ENCODE peak calls at places on chromosomes 11 and 22, in seven cellular contexts. S is thoracic aorta; F is CD4-positive, CD25-positive, alpha-beta regulatory T cell; X is upper lobe of right lung; I is uterus; E is small intestine; P is esophagus squamous epithelium. B is an unnamed sample.
A peak's percentile ranks its signal among the peaks of the same experiment; 100 is the strongest.

GRCh38 chr11:15858881-15859280 is 497.5 kb downstream of the SOX6 start:
- DNase-seq in E (no peak), P (no peak), F (no peak), S (no peak), X (no peak), I (no peak), B (no peak)

GRCh38 chr11:8288166-8288772 is 24.6 kb upstream of the LMO1 start:
- DNase-seq in I (no peak), P (no peak), S (no peak), F (no peak), X (no peak), E (no peak), B (no peak)

GRCh38 chr11:61361237-61361636 is 445 bp downstream of the CYB561A3 start:
- DNase-seq in E (no peak), I (no peak), P (no peak), X (no peak), F (no peak), S (no peak), B (no peak)

GRCh38 chr11:1959786-1960185 is 12.7 kb downstream of the MRPL23 start:
- DNase-seq in E (no peak), P (no peak), X (peak; percentile 6), I (no peak), S (no peak), F (no peak), B (no peak)

GRCh38 chr11:116842909-116843308 is 5.5 kb upstream of the APOA1 start:
- DNase-seq in E (peak; percentile 93), I (no peak), P (no peak), S (no peak), F (no peak), X (no peak), B (no peak)

GRCh38 chr11:76265771-76266241 is 59.5 kb upstream of the WNT11 start:
- DNase-seq in P (no peak), I (peak; percentile 73), X (no peak), E (no peak), F (no peak), S (no peak), B (no peak)

GRCh38 chr11:33934450-33934849 is 42.6 kb upstream of the LMO2 start:
- DNase-seq in P (no peak), S (no peak), F (no peak), X (no peak), E (no peak), I (no peak), B (no peak)

GRCh38 chr11:13316528-13316961 is 39.0 kb downstream of the BMAL1 start:
- DNase-seq in F (no peak), P (no peak), I (peak; percentile 36), X (peak; percentile 77), S (peak; percentile 50), E (no peak), B (no peak)

GRCh38 chr22:36329217-36330078 is 58.3 kb downstream of the MYH9 start:
- DNase-seq in I (peak; percentile 81), P (no peak), X (no peak), E (peak; percentile 29), F (peak; percentile 43), S (peak; percentile 78), B (peak; percentile 93)

GRCh38 chr11:35063453-35063852 is 75.5 kb upstream of the CD44 start:
- DNase-seq in E (no peak), X (no peak), F (no peak), P (no peak), S (no peak), I (no peak), B (no peak)

GRCh38 chr11:3196161-3197043 is 22.2 kb downstream of the MRGPRG start:
- DNase-seq in X (peak; percentile 60), I (no peak), F (no peak), S (no peak), E (no peak), P (no peak), B (no peak)

GRCh38 chr11:61609970-61610347 is 29.1 kb upstream of the SYT7 start:
- DNase-seq in I (no peak), P (no peak), F (no peak), E (peak; percentile 29), X (no peak), S (no peak), B (peak; percentile 7)

GRCh38 chr11:85800595-85801342 is 10.2 kb downstream of the SYTL2 start:
- DNase-seq in P (no peak), E (peak; percentile 54), X (no peak), I (no peak), S (no peak), F (no peak), B (no peak)

GRCh38 chr22:40396882-40397281 is 26.5 kb downstream of the SGSM3 start:
- DNase-seq in P (no peak), E (peak; percentile 41), F (no peak), S (no peak), I (no peak), X (no peak), B (no peak)

GRCh38 chr11:65184146-65184545 is 2.4 kb downstream of the CAPN1 start:
- DNase-seq in S (no peak), E (no peak), X (no peak), I (no peak), P (no peak), F (no peak), B (no peak)

GRCh38 chr11:12604557-12605105 is 69.6 kb upstream of the TEAD1 start:
- DNase-seq in E (no peak), F (no peak), I (no peak), S (no peak), X (no peak), P (no peak), B (no peak)

GRCh38 chr11:92332986-92333385 is 108.4 kb downstream of the FAT3 start:
- DNase-seq in I (no peak), F (no peak), P (no peak), E (no peak), X (no peak), S (no peak), B (no peak)

GRCh38 chr11:35967042-35967441 is 23.2 kb downstream of the LDLRAD3 start:
- DNase-seq in F (no peak), I (no peak), X (no peak), P (no peak), E (no peak), S (no peak), B (no peak)

GRCh38 chr11:8268530-8269461 is 5.1 kb upstream of the LMO1 start:
- DNase-seq in F (no peak), X (peak; percentile 33), I (peak; percentile 11), P (no peak), S (no peak), E (no peak), B (no peak)

GRCh38 chr11:65429069-65429681 is 6.6 kb downstream of the NEAT1 start:
- DNase-seq in F (peak; percentile 22), X (no peak), I (peak; percentile 21), S (no peak), P (no peak), E (peak; percentile 64), B (no peak)

GRCh38 chr11:61917357-61918109 is at the start of gene RAB3IL1:
- DNase-seq in I (peak; percentile 78), P (no peak), S (no peak), F (no peak), E (peak; percentile 29), X (peak; percentile 77), B (no peak)

GRCh38 chr22:46454233-46454909 is 83.0 kb downstream of the CELSR1 start:
- DNase-seq in X (peak; percentile 54), F (no peak), S (no peak), P (no peak), I (no peak), E (no peak), B (no peak)

GRCh38 chr11:71101606-71102005 is 150.8 kb downstream of the SHANK2 start:
- DNase-seq in P (no peak), E (no peak), F (no peak), I (no peak), S (no peak), X (no peak), B (no peak)

GRCh38 chr22:37505565-37505964 is 13.7 kb downstream of the CARD10 start:
- DNase-seq in S (no peak), I (no peak), F (no peak), E (no peak), X (no peak), P (no peak), B (no peak)
- H3K4me1 ChIP-seq in S (peaks cover 21% of the 10 kb centered on the region), I (no peaks in the 10 kb centered on the region), F (no peaks in the 10 kb centered on the region), E (peaks cover 8% of the 10 kb centered on the region), X (peaks cover 42% of the 10 kb centered on the region), P (peaks cover 21% of the 10 kb centered on the region), B (no peaks in the 10 kb centered on the region)

GRCh38 chr22:30444632-30445437 is 19.3 kb downstream of the MTFP1 start:
- DNase-seq in I (no peak), S (no peak), P (no peak), F (peak; percentile 45), X (no peak), E (peak; percentile 66), B (peak; percentile 56)
- H3K4me3 ChIP-seq in I (no peak overlapping the region), S (no peak overlapping the region), P (no peak overlapping the region), F (no peak overlapping the region), X (no peak overlapping the region), E (no peak overlapping the region), B (no peak overlapping the region)

DNA sequence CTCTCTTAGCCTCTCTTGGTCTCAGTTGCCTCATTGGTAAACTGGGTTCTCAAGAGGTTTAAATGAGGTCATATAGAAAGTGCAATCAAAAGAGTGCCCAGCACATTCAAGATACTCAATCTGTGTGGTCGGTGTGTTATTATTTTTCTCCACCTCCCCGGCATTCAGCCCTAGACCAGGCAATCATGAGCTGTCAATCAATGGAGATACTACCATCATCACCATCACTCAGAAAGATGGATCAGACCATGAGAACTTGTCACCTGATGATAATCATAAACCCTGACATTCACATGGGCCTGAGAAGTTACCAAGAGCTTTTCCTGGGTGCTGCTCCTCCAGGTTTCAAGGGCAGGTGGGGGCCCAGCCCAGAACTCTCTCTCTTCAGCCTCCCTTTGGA is 166.1 kb downstream of the MN1 start:
- DNase-seq in X (no peak), P (no peak), I (no peak), F (no peak), E (no peak), S (no peak), B (no peak)
- H3K4me1 ChIP-seq in X (no peaks in the 10 kb centered on the region), P (no peaks in the 10 kb centered on the region), I (no peaks in the 10 kb centered on the region), F (no peaks in the 10 kb centered on the region), E (no peaks in the 10 kb centered on the region), S (peaks cover 19% of the 10 kb centered on the region), B (no peaks in the 10 kb centered on the region)

GRCh38 chr11:73324116-73324515 is 16.0 kb downstream of the ARHGEF17 start:
- DNase-seq in P (no peak), I (no peak), S (no peak), X (no peak), F (no peak), E (no peak), B (no peak)

GRCh38 chr11:73322986-73323306 is 14.9 kb downstream of the ARHGEF17 start:
- DNase-seq in E (no peak), X (no peak), P (no peak), F (no peak), I (no peak), S (no peak), B (no peak)

GRCh38 chr11:73324665-73325035 is 16.6 kb downstream of the ARHGEF17 start:
- DNase-seq in X (no peak), P (no peak), E (no peak), I (no peak), F (no peak), S (no peak), B (no peak)

GRCh38 chr11:73322111-73322985 is 14.3 kb downstream of the ARHGEF17 start:
- DNase-seq in F (no peak), X (no peak), E (no peak), S (no peak), P (no peak), I (no peak), B (no peak)

DNA sequence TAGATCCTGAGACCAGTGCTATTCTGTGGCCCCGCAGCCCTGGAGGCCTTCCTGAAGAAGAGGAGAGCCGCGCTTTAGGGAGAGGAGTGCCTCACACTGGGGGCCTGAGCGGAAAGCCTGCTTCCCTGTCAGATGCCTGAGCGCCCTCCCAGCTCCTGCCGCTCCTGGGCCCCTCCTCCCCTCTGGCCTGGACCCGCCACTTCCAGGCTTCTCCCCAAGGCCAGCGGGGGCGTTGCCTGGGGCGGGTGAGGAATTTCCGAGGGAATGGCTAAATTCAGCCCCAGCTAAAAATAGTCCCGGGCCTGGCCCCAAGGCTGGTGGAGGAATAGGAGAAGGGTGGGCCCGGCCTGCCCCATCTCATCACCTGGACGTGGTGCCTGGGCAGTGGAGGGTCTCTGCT is 15.4 kb downstream of the ARHGEF17 start:
- DNase-seq in X (peak; percentile 79), I (peak; percentile 96), S (peak; percentile 80), F (no peak), P (no peak), E (no peak), B (no peak)
- H3K4me3 ChIP-seq in X (peak overlapping the region; percentile 14), I (peak overlapping the region; percentile 6), S (peak overlapping the region; percentile 32), F (no peak overlapping the region), P (no peak overlapping the region), E (no peak overlapping the region), B (no peak overlapping the region)

B was measured in DND-41.